ENCODE peak calls at places on chromosome X, in seven cellular contexts. M, K, J, I, N, R and P are unnamed samples. For H3K4me1, the result is how much of the 10 kb centered on the place peaks cover.

GRCh38 chrX:105610401-105610800 is 211.9 kb upstream of the NRK start:
- DNase-seq in M (no peak), K (no peak), J (no peak), I (no peak), N (no peak), R (no peak), P (no peak)

GRCh38 chrX:46597774-46598173 is 24.2 kb downstream of the CHST7 start:
- DNase-seq in M (no peak), K (no peak), J (no peak), I (no peak), N (no peak), R (no peak), P (no peak)

GRCh38 chrX:130682990-130683389 is 220.0 kb downstream of the ENOX2 start:
- DNase-seq in M (no peak), K (peak), J (no peak), I (no peak), N (no peak), R (peak), P (no peak)

GRCh38 chrX:116436358-116436816 is at the start of gene SLC6A14:
- DNase-seq in M (no peak), K (no peak), J (peak), I (peak), N (no peak), R (no peak), P (peak)

GRCh38 chrX:143461616-143462015 is 55.7 kb downstream of the SPANXN3 start:
- DNase-seq in M (no peak), K (no peak), J (no peak), I (no peak), N (no peak), R (no peak), P (no peak)

GRCh38 chrX:43962636-43963035 is 10.6 kb downstream of the NDP start:
- DNase-seq in M (no peak), K (no peak), J (no peak), I (no peak), N (no peak), R (no peak), P (no peak)

GRCh38 chrX:114344756-114345155 is 239.1 kb upstream of the HTR2C start:
- DNase-seq in M (no peak), K (peak), J (no peak), I (no peak), N (no peak), R (peak), P (no peak)

GRCh38 chrX:11632732-11633131 is 33.0 kb downstream of the ARHGAP6 start:
- DNase-seq in M (no peak), K (no peak), J (no peak), I (no peak), N (no peak), R (no peak), P (no peak)

GRCh38 chrX:48902135-48902534 is 4.4 kb downstream of the PQBP1 start:
- DNase-seq in M (peak), K (no peak), J (no peak), I (no peak), N (no peak), R (no peak), P (no peak)

GRCh38 chrX:94854251-94854650 is 1180.2 kb downstream of the FAM133A start:
- DNase-seq in M (no peak), K (no peak), J (no peak), I (no peak), N (no peak), R (no peak), P (no peak)

GRCh38 chrX:114450911-114451310 is 133.0 kb upstream of the HTR2C start:
- DNase-seq in M (no peak), K (no peak), J (no peak), I (no peak), N (no peak), R (no peak), P (no peak)

GRCh38 chrX:103554687-103555417 is 30.5 kb upstream of the TCEAL4 start:
- DNase-seq in M (no peak), K (peak), J (peak), I (peak), N (no peak), R (peak), P (no peak)

GRCh38 chrX:15903186-15903681 is 48.6 kb upstream of the AP1S2 start:
- DNase-seq in M (no peak), K (no peak), J (no peak), I (no peak), N (no peak), R (no peak), P (no peak)

GRCh38 chrX:35380808-35381700 is 417.1 kb upstream of the MAGEB16 start:
- DNase-seq in M (no peak), K (peak), J (no peak), I (no peak), N (no peak), R (peak), P (no peak)

GRCh38 chrX:87900320-87900908 is 382.8 kb downstream of the KLHL4 start:
- DNase-seq in M (no peak), K (no peak), J (no peak), I (no peak), N (no peak), R (no peak), P (no peak)

GRCh38 chrX:153885208-153885787 is 675 bp downstream of the L1CAM start:
- DNase-seq in M (peak), K (no peak), J (no peak), I (no peak), N (no peak), R (no peak), P (no peak)

GRCh38 chrX:153882557-153882956 is 3.4 kb downstream of the L1CAM start:
- DNase-seq in M (peak), K (no peak), J (no peak), I (no peak), N (no peak), R (no peak), P (no peak)

GRCh38 chrX:153882086-153882498 is 3.9 kb downstream of the L1CAM start:
- DNase-seq in M (peak), K (peak), J (no peak), I (no peak), N (no peak), R (no peak), P (no peak)

GRCh38 chrX:153884136-153885076 is 1.6 kb downstream of the L1CAM start:
- DNase-seq in M (peak), K (no peak), J (no peak), I (no peak), N (no peak), R (no peak), P (no peak)

DNA sequence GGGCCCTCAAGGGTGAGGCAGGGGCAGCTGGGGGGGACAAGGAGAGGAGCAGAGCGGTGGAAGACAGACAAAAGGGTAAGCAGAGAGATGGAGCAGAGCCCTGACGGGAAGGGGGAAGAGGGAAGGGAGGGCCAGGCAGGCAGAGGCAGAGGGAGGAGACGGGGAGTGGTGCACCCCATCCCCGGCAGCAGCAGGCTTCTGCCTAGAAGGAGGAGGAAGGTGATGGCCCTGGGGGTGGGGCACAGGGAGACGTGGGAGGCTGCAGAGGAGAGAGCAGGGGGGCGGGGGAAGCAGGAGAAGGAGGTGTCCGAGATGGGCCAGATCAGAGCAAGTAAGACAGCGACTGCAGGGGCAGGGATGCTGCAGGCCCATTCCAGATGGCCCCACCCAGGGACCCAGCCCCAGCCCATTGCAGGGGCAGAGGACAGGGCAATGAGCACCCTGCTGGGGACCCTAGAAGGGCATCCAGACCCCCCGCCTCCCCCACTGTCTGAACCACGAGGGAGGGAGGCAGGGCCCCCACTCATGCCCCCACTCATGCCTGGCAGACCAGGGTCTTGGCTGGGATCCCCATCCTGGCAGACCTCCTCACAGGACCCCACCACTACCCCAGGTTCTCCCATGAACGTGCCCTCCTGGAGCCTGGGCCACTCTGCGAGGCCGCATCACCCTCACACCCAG is 2.7 kb downstream of the L1CAM start:
- DNase-seq in M (peak), K (no peak), J (no peak), I (no peak), N (no peak), R (no peak), P (no peak)
- H3K4me1 ChIP-seq in M (under half), K (under half), J (under half), I (under half), N (under half), R (under half), P (under half)

DNA sequence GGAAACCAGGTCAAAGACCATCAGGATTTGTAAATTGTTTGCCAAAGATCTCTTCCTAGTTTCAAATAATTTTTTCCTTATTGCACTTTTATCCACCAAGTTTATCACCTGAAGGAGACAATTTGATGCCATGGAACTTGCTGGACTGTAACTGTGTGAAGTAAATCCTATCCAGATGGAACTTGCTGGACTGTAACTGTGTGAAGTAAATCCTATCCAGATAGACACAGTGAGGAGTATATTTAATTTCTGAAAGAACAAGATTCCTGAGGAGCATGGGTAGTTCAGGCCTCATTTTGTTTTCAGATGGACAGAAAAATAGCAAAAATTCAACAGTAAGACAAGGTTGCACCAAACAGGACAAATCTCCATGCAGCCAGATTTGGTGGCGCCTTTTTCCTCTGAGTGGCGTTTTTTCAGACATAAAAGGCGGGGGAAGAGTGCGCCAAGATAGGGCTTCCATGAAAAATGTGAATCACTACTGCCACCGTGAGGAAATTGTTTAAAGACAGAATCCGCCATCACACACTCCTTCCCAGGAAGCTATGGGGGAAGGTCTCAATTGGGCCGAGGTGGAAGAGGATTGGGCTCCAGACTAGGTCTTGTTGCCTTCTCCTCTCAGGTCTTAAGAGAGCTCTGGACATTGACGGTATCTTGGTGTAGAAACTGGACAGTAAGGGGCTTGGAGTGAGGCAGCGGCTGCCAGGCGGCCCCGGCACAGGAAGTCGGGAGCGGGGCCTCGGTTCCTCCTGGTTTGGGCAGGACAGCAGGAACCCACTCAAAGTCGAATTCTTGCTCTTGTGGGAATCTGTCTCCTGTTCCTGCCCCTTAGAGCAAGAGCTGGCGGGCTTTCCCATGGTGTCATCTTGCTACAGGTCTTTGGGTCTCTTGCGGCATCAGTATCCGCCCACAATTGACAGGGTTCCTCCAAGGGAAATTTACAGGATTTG is 234.7 kb downstream of the OR13H1 start:
- DNase-seq in M (no peak), K (peak), J (peak), I (no peak), N (no peak), R (peak), P (no peak)
- H3K27ac ChIP-seq in M (no peak), K (peak), J (no peak), I (no peak), N (no peak), R (peak), P (no peak)

DNA sequence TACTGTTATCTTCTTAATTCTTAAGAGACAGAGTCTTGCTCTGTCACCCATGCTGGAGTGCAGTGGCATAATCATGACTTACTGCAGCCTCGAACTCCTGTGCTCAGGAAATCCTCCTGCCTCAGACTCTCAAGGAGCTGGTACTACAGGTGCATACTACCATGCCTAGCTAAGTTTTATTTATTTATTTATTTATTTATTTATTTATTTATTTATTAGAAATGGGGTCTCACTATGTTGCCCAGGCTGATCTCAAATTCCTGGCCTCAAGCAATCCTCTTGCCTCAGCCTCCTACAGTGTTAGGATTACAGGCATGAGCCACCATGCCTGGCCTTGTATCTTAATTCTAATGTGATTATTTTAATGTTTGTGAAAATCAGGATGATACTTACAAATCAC is 125.6 kb downstream of the THOC2 start:
- DNase-seq in M (no peak), K (no peak), J (no peak), I (no peak), N (no peak), R (no peak), P (no peak)
- H3K4me1 ChIP-seq in M (under half), K (under half), J (under half), I (under half), N (under half), R (under half), P (under half)

GRCh38 chrX:9681011-9681410 is 84.6 kb downstream of the GPR143 start:
- DNase-seq in M (no peak), K (no peak), J (no peak), I (no peak), N (no peak), R (no peak), P (no peak)

GRCh38 chrX:9676738-9677097 is 88.9 kb downstream of the GPR143 start:
- DNase-seq in M (no peak), K (no peak), J (no peak), I (no peak), N (no peak), R (no peak), P (no peak)

GRCh38 chrX:9678215-9678980 is 87.2 kb downstream of the GPR143 start:
- DNase-seq in M (no peak), K (peak), J (no peak), I (no peak), N (no peak), R (no peak), P (no peak)

GRCh38 chrX:9676311-9676710 is 89.3 kb downstream of the GPR143 start:
- DNase-seq in M (no peak), K (no peak), J (no peak), I (no peak), N (no peak), R (no peak), P (no peak)

GRCh38 chrX:9677098-9677739 is 88.4 kb downstream of the GPR143 start:
- DNase-seq in M (no peak), K (peak), J (peak), I (no peak), N (no peak), R (peak), P (no peak)
- H3K27ac ChIP-seq in M (peak), K (no peak), J (no peak), I (no peak), N (no peak), R (no peak), P (no peak)

DNA sequence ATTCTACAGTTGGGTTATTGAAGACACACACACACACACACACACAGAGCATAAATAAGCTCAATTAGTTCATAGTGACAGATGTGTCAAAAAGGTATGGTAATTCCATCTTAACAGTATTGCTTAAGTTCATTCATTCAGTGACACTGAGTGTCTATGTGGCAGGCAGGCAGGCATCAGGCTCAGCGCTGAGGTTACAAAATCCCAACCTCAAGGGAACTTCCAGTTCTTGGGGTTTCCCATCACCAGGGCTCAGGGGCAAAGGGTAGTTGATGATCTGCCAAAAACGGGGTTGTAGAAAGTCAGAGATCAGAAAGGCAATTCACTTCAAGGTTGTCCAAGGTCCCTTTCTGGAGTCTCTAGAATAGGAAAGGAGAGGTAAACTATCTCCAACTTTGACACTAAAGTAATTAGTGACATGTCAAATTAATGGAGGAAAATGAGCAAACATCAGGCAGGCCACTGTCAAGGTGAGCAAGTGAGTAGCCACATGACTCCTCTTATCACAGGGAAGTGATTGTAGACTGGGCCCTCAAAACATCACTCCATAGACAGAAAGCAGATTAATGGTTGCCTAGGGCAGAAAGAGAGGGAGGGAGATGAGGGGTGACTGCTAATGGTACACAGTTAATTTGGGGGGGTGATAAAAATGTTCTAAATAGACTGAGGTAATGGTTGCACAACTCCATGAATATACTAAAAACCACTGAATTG is 41.8 kb downstream of the GPC4 start:
- DNase-seq in M (no peak), K (no peak), J (no peak), I (no peak), N (no peak), R (no peak), P (no peak)
- H3K4me1 ChIP-seq in M (under half), K (under half), J (under half), I (under half), N (under half), R (under half), P (under half)

GRCh38 chrX:139877710-139878414 is 55.0 kb downstream of the ATP11C start:
- DNase-seq in M (no peak), K (peak), J (no peak), I (no peak), N (no peak), R (no peak), P (no peak)

GRCh38 chrX:139883984-139884383 is 48.9 kb downstream of the ATP11C start:
- DNase-seq in M (no peak), K (no peak), J (no peak), I (no peak), N (no peak), R (no peak), P (no peak)

GRCh38 chrX:139882299-139882698 is 50.6 kb downstream of the ATP11C start:
- DNase-seq in M (no peak), K (no peak), J (no peak), I (no peak), N (no peak), R (peak), P (no peak)

GRCh38 chrX:139881572-139881971 is 51.3 kb downstream of the ATP11C start:
- DNase-seq in M (no peak), K (peak), J (no peak), I (no peak), N (no peak), R (peak), P (no peak)

GRCh38 chrX:139881130-139881529 is 51.7 kb downstream of the ATP11C start:
- DNase-seq in M (no peak), K (peak), J (no peak), I (no peak), N (no peak), R (peak), P (no peak)
- H3K27ac ChIP-seq in M (peak), K (no peak), J (no peak), I (no peak), N (no peak), R (peak), P (no peak)

DNA sequence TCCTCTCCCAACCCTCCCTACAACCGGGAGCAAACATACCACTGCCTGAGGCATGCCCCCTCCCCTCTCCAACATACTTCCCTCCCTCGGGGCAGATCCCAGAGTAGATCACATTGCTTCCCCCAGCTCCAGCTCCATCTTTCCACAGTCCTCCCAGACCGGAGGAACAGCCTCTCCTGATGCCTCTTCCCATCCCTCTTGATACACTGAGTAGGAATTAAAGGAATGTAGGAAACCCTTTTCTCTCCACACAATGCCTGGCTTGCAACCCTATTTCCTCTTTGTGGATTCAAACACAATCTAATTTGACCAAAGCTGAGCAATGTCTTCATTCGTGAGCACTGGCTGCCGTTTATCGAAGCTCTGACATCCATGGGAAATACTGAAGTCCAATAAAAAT is 339.8 kb downstream of the BCOR start:
- DNase-seq in M (no peak), K (peak), J (no peak), I (no peak), N (no peak), R (peak), P (no peak)
- H3K4me1 ChIP-seq in M (under half), K (under half), J (under half), I (under half), N (under half), R (under half), P (under half)